ENCODE peak calls at places on chromosome 15, in six cellular contexts. One of them, this sample, is unnamed.

GRCh38 chr15:77796046-77796729 is 163.5 kb upstream of the LINGO1 start:
- DNase-seq in fibroblast of pulmonary artery: no peak
- DNase-seq in B cell: no peak
- DNase-seq in left cardiac atrium: no peak
- DNase-seq in Calu3: no peak
- DNase-seq in RPMI8226: no peak
- DNase-seq in this sample: no peak

GRCh38 chr15:38707802-38708671 is 143.4 kb upstream of the RASGRP1 start:
- DNase-seq in fibroblast of pulmonary artery: peak
- DNase-seq in B cell: peak
- DNase-seq in left cardiac atrium: no peak
- DNase-seq in Calu3: peak
- DNase-seq in RPMI8226: peak
- DNase-seq in this sample: no peak

GRCh38 chr15:88465633-88466219 is 1.5 kb downstream of the MRPL46 start:
- DNase-seq in fibroblast of pulmonary artery: peak
- DNase-seq in B cell: no peak
- DNase-seq in left cardiac atrium: no peak
- DNase-seq in Calu3: peak
- DNase-seq in RPMI8226: no peak
- DNase-seq in this sample: no peak

GRCh38 chr15:34609658-34610057 is 26.2 kb upstream of the GOLGA8B start:
- DNase-seq in fibroblast of pulmonary artery: no peak
- DNase-seq in B cell: no peak
- DNase-seq in left cardiac atrium: no peak
- DNase-seq in Calu3: no peak
- DNase-seq in RPMI8226: no peak
- DNase-seq in this sample: no peak

GRCh38 chr15:83285979-83286553 is 1.6 kb upstream of the BNC1 start:
- DNase-seq in fibroblast of pulmonary artery: peak
- DNase-seq in B cell: no peak
- DNase-seq in left cardiac atrium: no peak
- DNase-seq in Calu3: no peak
- DNase-seq in RPMI8226: no peak
- DNase-seq in this sample: no peak

GRCh38 chr15:52078197-52078875 is 34.2 kb downstream of the BCL2L10 start:
- DNase-seq in fibroblast of pulmonary artery: no peak
- DNase-seq in B cell: no peak
- DNase-seq in left cardiac atrium: no peak
- DNase-seq in Calu3: no peak
- DNase-seq in RPMI8226: no peak
- DNase-seq in this sample: no peak

GRCh38 chr15:50778089-50778488 is 12.6 kb upstream of the SPPL2A start:
- DNase-seq in fibroblast of pulmonary artery: no peak
- DNase-seq in B cell: no peak
- DNase-seq in left cardiac atrium: no peak
- DNase-seq in Calu3: no peak
- DNase-seq in RPMI8226: no peak
- DNase-seq in this sample: no peak

GRCh38 chr15:63818191-63818590 is 15.6 kb downstream of the HERC1 start:
- DNase-seq in fibroblast of pulmonary artery: peak
- DNase-seq in B cell: no peak
- DNase-seq in left cardiac atrium: no peak
- DNase-seq in Calu3: no peak
- DNase-seq in RPMI8226: no peak
- DNase-seq in this sample: no peak

GRCh38 chr15:31477301-31477700 is 150.7 kb downstream of the KLF13 start:
- DNase-seq in fibroblast of pulmonary artery: no peak
- DNase-seq in B cell: no peak
- DNase-seq in left cardiac atrium: no peak
- DNase-seq in Calu3: no peak
- DNase-seq in RPMI8226: no peak
- DNase-seq in this sample: no peak

GRCh38 chr15:59636184-59636583 is 21.1 kb downstream of the GTF2A2 start:
- DNase-seq in fibroblast of pulmonary artery: no peak
- DNase-seq in B cell: no peak
- DNase-seq in left cardiac atrium: no peak
- DNase-seq in Calu3: no peak
- DNase-seq in RPMI8226: no peak
- DNase-seq in this sample: no peak

GRCh38 chr15:100869151-100869999 is 10.3 kb upstream of the ALDH1A3 start:
- DNase-seq in fibroblast of pulmonary artery: no peak
- DNase-seq in B cell: no peak
- DNase-seq in left cardiac atrium: no peak
- DNase-seq in Calu3: no peak
- DNase-seq in RPMI8226: peak
- DNase-seq in this sample: no peak

GRCh38 chr15:66071621-66072295 is 181.8 kb downstream of the MEGF11 start:
- DNase-seq in fibroblast of pulmonary artery: no peak
- DNase-seq in B cell: no peak
- DNase-seq in left cardiac atrium: no peak
- DNase-seq in Calu3: no peak
- DNase-seq in RPMI8226: no peak
- DNase-seq in this sample: no peak

GRCh38 chr15:23629234-23629805 is 18.3 kb downstream of the MAGEL2 start:
- DNase-seq in fibroblast of pulmonary artery: peak
- DNase-seq in B cell: no peak
- DNase-seq in left cardiac atrium: no peak
- DNase-seq in Calu3: no peak
- DNase-seq in RPMI8226: peak
- DNase-seq in this sample: no peak

GRCh38 chr15:79003301-79003700 is 58.5 kb upstream of the CTSH start:
- DNase-seq in fibroblast of pulmonary artery: no peak
- DNase-seq in B cell: no peak
- DNase-seq in left cardiac atrium: no peak
- DNase-seq in Calu3: no peak
- DNase-seq in RPMI8226: no peak
- DNase-seq in this sample: no peak

GRCh38 chr15:101025116-101025885 is 106.1 kb downstream of the LRRK1 start:
- DNase-seq in fibroblast of pulmonary artery: no peak
- DNase-seq in B cell: no peak
- DNase-seq in left cardiac atrium: no peak
- DNase-seq in Calu3: no peak
- DNase-seq in RPMI8226: no peak
- DNase-seq in this sample: no peak

GRCh38 chr15:25770618-25771369 is 92.3 kb downstream of the ATP10A start:
- DNase-seq in fibroblast of pulmonary artery: no peak
- DNase-seq in B cell: no peak
- DNase-seq in left cardiac atrium: no peak
- DNase-seq in Calu3: no peak
- DNase-seq in RPMI8226: no peak
- DNase-seq in this sample: no peak

GRCh38 chr15:24948495-24948894 is 6.3 kb upstream of the SNRPN start:
- DNase-seq in fibroblast of pulmonary artery: no peak
- DNase-seq in B cell: no peak
- DNase-seq in left cardiac atrium: no peak
- DNase-seq in Calu3: no peak
- DNase-seq in RPMI8226: no peak
- DNase-seq in this sample: no peak

GRCh38 chr15:42084465-42085235 is 9.7 kb downstream of the PLA2G4D start:
- DNase-seq in fibroblast of pulmonary artery: peak
- DNase-seq in B cell: peak
- DNase-seq in left cardiac atrium: peak
- DNase-seq in Calu3: peak
- DNase-seq in RPMI8226: peak
- DNase-seq in this sample: no peak

GRCh38 chr15:48872632-48873031 is 5.3 kb upstream of the EID1 start:
- DNase-seq in fibroblast of pulmonary artery: no peak
- DNase-seq in B cell: no peak
- DNase-seq in left cardiac atrium: no peak
- DNase-seq in Calu3: no peak
- DNase-seq in RPMI8226: no peak
- DNase-seq in this sample: no peak

GRCh38 chr15:63860161-63860954 is 26.6 kb upstream of the HERC1 start:
- DNase-seq in fibroblast of pulmonary artery: no peak
- DNase-seq in B cell: peak
- DNase-seq in left cardiac atrium: no peak
- DNase-seq in Calu3: no peak
- DNase-seq in RPMI8226: peak
- DNase-seq in this sample: no peak

GRCh38 chr15:66292261-66293084 is 895 bp upstream of the DIS3L start:
- DNase-seq in fibroblast of pulmonary artery: no peak
- DNase-seq in B cell: no peak
- DNase-seq in left cardiac atrium: no peak
- DNase-seq in Calu3: no peak
- DNase-seq in RPMI8226: no peak
- DNase-seq in this sample: no peak

GRCh38 chr15:74128785-74129350 is 1.5 kb upstream of the ISLR2 start:
- DNase-seq in fibroblast of pulmonary artery: no peak
- DNase-seq in B cell: peak
- DNase-seq in left cardiac atrium: no peak
- DNase-seq in Calu3: no peak
- DNase-seq in RPMI8226: no peak
- DNase-seq in this sample: no peak

GRCh38 chr15:91468861-91469260 is 368.8 kb downstream of the SV2B start:
- DNase-seq in fibroblast of pulmonary artery: no peak
- DNase-seq in B cell: no peak
- DNase-seq in left cardiac atrium: no peak
- DNase-seq in Calu3: no peak
- DNase-seq in RPMI8226: no peak
- DNase-seq in this sample: no peak

GRCh38 chr15:51649659-51650521 is 27.3 kb upstream of the DMXL2 start:
- DNase-seq in fibroblast of pulmonary artery: peak
- DNase-seq in B cell: peak
- DNase-seq in left cardiac atrium: no peak
- DNase-seq in Calu3: peak
- DNase-seq in RPMI8226: peak
- DNase-seq in this sample: peak

GRCh38 chr15:81015595-81016252 is 15.0 kb downstream of the TLNRD1 start:
- DNase-seq in fibroblast of pulmonary artery: no peak
- DNase-seq in B cell: no peak
- DNase-seq in left cardiac atrium: no peak
- DNase-seq in Calu3: no peak
- DNase-seq in RPMI8226: no peak
- DNase-seq in this sample: no peak

GRCh38 chr15:49982586-49982985 is 136.4 kb downstream of the ATP8B4 start:
- DNase-seq in fibroblast of pulmonary artery: peak
- DNase-seq in B cell: no peak
- DNase-seq in left cardiac atrium: no peak
- DNase-seq in Calu3: no peak
- DNase-seq in RPMI8226: no peak
- DNase-seq in this sample: no peak

GRCh38 chr15:41429003-41429890 is 12.4 kb downstream of the RTF1 start:
- DNase-seq in fibroblast of pulmonary artery: peak
- DNase-seq in B cell: no peak
- DNase-seq in left cardiac atrium: no peak
- DNase-seq in Calu3: no peak
- DNase-seq in RPMI8226: peak
- DNase-seq in this sample: no peak

GRCh38 chr15:31016446-31016915 is 25.1 kb upstream of the MTMR10 start:
- DNase-seq in fibroblast of pulmonary artery: peak
- DNase-seq in B cell: no peak
- DNase-seq in left cardiac atrium: no peak
- DNase-seq in Calu3: no peak
- DNase-seq in RPMI8226: no peak
- DNase-seq in this sample: no peak

GRCh38 chr15:25053000-25053815 is 98.4 kb downstream of the SNRPN start:
- DNase-seq in fibroblast of pulmonary artery: no peak
- DNase-seq in B cell: no peak
- DNase-seq in left cardiac atrium: no peak
- DNase-seq in Calu3: no peak
- DNase-seq in RPMI8226: no peak
- DNase-seq in this sample: no peak

GRCh38 chr15:82999426-82999825 is 12.0 kb downstream of the C15orf40 start:
- DNase-seq in fibroblast of pulmonary artery: no peak
- DNase-seq in B cell: no peak
- DNase-seq in left cardiac atrium: no peak
- DNase-seq in Calu3: no peak
- DNase-seq in RPMI8226: no peak
- DNase-seq in this sample: no peak

GRCh38 chr15:30922469-30923311 is 19.0 kb downstream of the FAN1 start:
- DNase-seq in fibroblast of pulmonary artery: peak
- DNase-seq in B cell: no peak
- DNase-seq in left cardiac atrium: peak
- DNase-seq in Calu3: no peak
- DNase-seq in RPMI8226: no peak
- DNase-seq in this sample: no peak

GRCh38 chr15:55552926-55553325 is 35.2 kb downstream of the PYGO1 start:
- DNase-seq in fibroblast of pulmonary artery: peak
- DNase-seq in B cell: no peak
- DNase-seq in left cardiac atrium: peak
- DNase-seq in Calu3: no peak
- DNase-seq in RPMI8226: no peak
- DNase-seq in this sample: no peak

GRCh38 chr15:75360391-75360790 is 8.0 kb downstream of the MAN2C1 start:
- DNase-seq in fibroblast of pulmonary artery: no peak
- DNase-seq in B cell: no peak
- DNase-seq in left cardiac atrium: no peak
- DNase-seq in Calu3: no peak
- DNase-seq in RPMI8226: no peak
- DNase-seq in this sample: no peak

GRCh38 chr15:81950841-81951414 is 94.9 kb downstream of the MEX3B start:
- DNase-seq in fibroblast of pulmonary artery: peak
- DNase-seq in B cell: no peak
- DNase-seq in left cardiac atrium: no peak
- DNase-seq in Calu3: no peak
- DNase-seq in RPMI8226: no peak
- DNase-seq in this sample: no peak

GRCh38 chr15:38714309-38715072 is 149.9 kb upstream of the RASGRP1 start:
- DNase-seq in fibroblast of pulmonary artery: peak
- DNase-seq in B cell: no peak
- DNase-seq in left cardiac atrium: no peak
- DNase-seq in Calu3: no peak
- DNase-seq in RPMI8226: no peak
- DNase-seq in this sample: no peak

GRCh38 chr15:81394609-81395008 is 20.6 kb upstream of the TMC3 start:
- DNase-seq in fibroblast of pulmonary artery: no peak
- DNase-seq in B cell: no peak
- DNase-seq in left cardiac atrium: no peak
- DNase-seq in Calu3: no peak
- DNase-seq in RPMI8226: no peak
- DNase-seq in this sample: no peak

GRCh38 chr15:82111918-82112317 is 66.1 kb upstream of the MEX3B start:
- DNase-seq in fibroblast of pulmonary artery: no peak
- DNase-seq in B cell: no peak
- DNase-seq in left cardiac atrium: no peak
- DNase-seq in Calu3: no peak
- DNase-seq in RPMI8226: no peak
- DNase-seq in this sample: no peak